ENCODE peak calls at places on chromosomes 13 and 19, in six cellular contexts. H is neural crest cell, Y is IMR-90, M is fibroblast of mammary gland, G is vagina, Z is fibroblast of pulmonary artery. E is an unnamed sample.

GRCh38 chr13:19633340-19634128 is at the start of gene MPHOSPH8:
- DNase-seq in H (peak), Y (peak), M (peak), G (peak), Z (peak), E (peak)

GRCh38 chr19:55255618-55256423 is 3.0 kb downstream of the PPP6R1 start:
- DNase-seq in H (no peak), Y (peak), M (peak), G (no peak), Z (peak), E (peak)

GRCh38 chr13:77222909-77223308 is 104.0 kb downstream of the MYCBP2 start:
- DNase-seq in H (no peak), Y (no peak), M (no peak), G (no peak), Z (no peak), E (no peak)

GRCh38 chr13:57629391-57629804 is 2.1 kb upstream of the PCDH17 start:
- DNase-seq in H (peak), Y (no peak), M (no peak), G (no peak), Z (peak), E (no peak)

GRCh38 chr19:3470500-3471128 is 9.7 kb downstream of the SMIM24 start:
- DNase-seq in H (no peak), Y (no peak), M (peak), G (no peak), Z (no peak), E (no peak)

GRCh38 chr13:76820759-76821158 is 65.4 kb downstream of the KCTD12 start:
- DNase-seq in H (no peak), Y (no peak), M (peak), G (no peak), Z (peak), E (no peak)

GRCh38 chr13:34657716-34658115 is 284.4 kb upstream of the NBEA start:
- DNase-seq in H (no peak), Y (peak), M (peak), G (no peak), Z (no peak), E (peak)

GRCh38 chr19:1247747-1248453 is 483 bp upstream of the MIDN start:
- DNase-seq in H (no peak), Y (peak), M (peak), G (no peak), Z (peak), E (peak)

GRCh38 chr19:15195987-15196682 is 4.7 kb downstream of the NOTCH3 start:
- DNase-seq in H (no peak), Y (no peak), M (no peak), G (no peak), Z (no peak), E (no peak)

GRCh38 chr13:83753912-83754624 is 128.2 kb downstream of the SLITRK1 start:
- DNase-seq in H (no peak), Y (peak), M (no peak), G (no peak), Z (no peak), E (peak)

GRCh38 chr19:51295382-51296126 is 15.9 kb upstream of the IGLON5 start:
- DNase-seq in H (no peak), Y (no peak), M (no peak), G (no peak), Z (no peak), E (no peak)

GRCh38 chr19:5250127-5250659 is 90.4 kb downstream of the PTPRS start:
- DNase-seq in H (no peak), Y (no peak), M (no peak), G (no peak), Z (no peak), E (no peak)

GRCh38 chr19:3987619-3988371 is 2.5 kb upstream of the EEF2 start:
- DNase-seq in H (peak), Y (peak), M (peak), G (no peak), Z (peak), E (peak)

GRCh38 chr13:43830481-43830873 is 43.7 kb upstream of the ENOX1 start:
- DNase-seq in H (no peak), Y (peak), M (peak), G (no peak), Z (peak), E (peak)

GRCh38 chr19:3494559-3494958 is 5.9 kb downstream of the DOHH start:
- DNase-seq in H (no peak), Y (no peak), M (no peak), G (no peak), Z (no peak), E (no peak)

DNA sequence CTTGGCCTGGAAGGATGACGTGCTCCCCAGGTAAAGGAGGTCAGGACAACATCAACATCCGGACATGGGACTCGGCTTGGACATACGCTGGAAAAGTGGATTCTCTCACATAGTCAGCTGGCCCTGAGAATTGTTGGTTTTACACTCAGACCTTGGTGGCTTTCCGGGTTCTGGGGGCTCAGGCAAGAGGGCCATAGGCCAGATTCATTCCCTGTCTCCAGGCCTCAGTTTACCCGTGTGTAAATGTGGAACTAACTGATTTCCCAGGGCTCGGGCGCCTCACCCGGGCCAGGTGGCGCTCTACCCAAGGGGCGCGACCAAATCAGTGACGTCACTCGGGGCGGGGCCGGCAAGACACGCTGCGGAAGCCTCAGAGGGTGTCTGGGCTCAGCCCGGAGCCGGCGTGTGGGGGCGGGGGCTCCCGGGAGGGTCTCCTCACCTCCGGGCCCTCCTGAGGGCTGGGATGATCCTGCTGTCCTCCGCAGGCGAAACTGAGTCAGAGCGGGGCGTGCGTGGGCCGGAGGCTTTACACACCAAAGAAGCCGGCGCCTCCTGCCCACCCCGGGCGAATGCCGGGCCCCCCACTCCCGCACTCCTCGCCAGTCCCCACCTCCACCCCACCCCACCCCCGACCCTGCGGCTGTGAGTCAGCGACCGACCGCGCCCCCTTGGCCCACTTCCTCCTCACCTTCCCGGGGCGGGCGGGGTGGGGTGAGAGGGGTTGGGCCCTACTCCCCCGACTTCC is 861 bp upstream of the VASP start:
- DNase-seq in H (peak), Y (peak), M (peak), G (no peak), Z (peak), E (peak)
- TF ChIP-seq CTCF in H (peak), Y (peak), M (peak), G (peak), Z (peak), E (peak)

DNA sequence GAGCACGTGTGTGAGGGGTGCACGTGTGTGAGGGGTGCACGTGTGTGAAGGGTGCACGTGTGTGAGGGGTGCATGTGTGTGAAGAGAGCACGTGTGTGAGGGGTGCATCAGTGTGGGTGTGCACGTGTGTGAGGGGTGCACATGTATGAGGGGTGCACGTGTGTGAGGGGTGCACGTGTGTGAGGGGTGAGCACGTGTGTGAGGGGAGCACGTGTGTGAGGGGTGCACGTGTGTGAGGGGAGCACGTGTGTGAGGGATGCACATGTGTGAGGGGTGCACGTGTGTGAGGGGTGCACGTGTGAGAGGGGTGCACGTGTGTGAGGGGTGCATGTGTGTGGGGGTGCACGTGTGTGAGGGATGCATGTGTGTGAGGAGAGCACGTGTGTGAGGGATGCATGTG is 15.7 kb downstream of the RASA3 start:
- DNase-seq in H (no peak), Y (no peak), M (no peak), G (no peak), Z (no peak), E (no peak)
- TF ChIP-seq CTCF in H (no peak), Y (no peak), M (no peak), G (no peak), Z (no peak), E (no peak)

GRCh38 chr19:10219678-10220077 is 11.5 kb downstream of the S1PR2 start:
- DNase-seq in H (no peak), Y (peak), M (peak), G (no peak), Z (peak), E (peak)
- TF ChIP-seq CTCF in H (peak), Y (peak), M (peak), G (no peak), Z (peak), E (peak)

GRCh38 chr19:13430790-13431582 is 75.3 kb downstream of the CACNA1A start:
- DNase-seq in H (peak), Y (peak), M (peak), G (no peak), Z (peak), E (peak)
- TF ChIP-seq CTCF in H (peak), Y (peak), M (peak), G (peak), Z (peak), E (peak)

GRCh38 chr13:91277013-91277676 is 70.3 kb upstream of the MIR17HG start:
- DNase-seq in H (no peak), Y (no peak), M (no peak), G (no peak), Z (no peak), E (no peak)
- TF ChIP-seq CTCF in H (no peak), Y (no peak), M (no peak), G (no peak), Z (no peak), E (no peak)

DNA sequence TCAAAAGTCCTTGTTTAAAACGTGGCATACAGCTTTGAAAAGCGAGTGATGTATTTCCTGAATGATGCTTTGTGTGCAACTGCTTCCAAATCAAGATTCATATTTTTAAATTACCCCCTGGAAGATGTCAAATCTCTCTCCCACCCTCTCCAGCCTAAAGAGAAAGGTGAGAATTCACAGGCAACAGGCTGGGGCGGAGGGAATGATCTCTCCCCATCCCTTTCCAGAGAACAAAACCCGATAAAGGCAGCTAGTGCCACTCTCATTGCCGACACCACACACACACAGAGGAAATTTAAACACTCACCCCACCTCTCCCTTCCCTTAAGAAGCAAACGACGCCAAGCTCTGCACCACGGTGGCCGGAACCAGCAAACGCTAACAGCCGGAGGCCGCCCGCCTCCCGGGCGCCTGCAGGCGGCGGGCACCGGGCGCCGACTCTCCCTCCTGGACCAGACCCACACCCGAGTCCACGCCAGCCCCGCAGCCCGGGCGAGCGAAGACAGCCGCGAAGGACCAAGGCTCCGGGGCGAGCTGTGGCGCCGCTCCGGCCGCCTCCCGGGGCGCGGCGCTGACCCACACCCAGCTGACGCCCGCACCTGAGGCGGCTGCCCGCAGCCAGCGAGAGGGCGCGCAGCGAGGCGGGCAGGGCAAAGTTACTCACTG is 485 bp downstream of the LNX2 start:
- DNase-seq in H (peak), Y (peak), M (peak), G (no peak), Z (peak), E (peak)
- TF ChIP-seq CTCF in H (peak), Y (peak), M (no peak), G (no peak), Z (peak), E (peak)

GRCh38 chr13:29524176-29524575 is 71.3 kb downstream of the SLC7A1 start:
- DNase-seq in H (no peak), Y (no peak), M (peak), G (no peak), Z (peak), E (no peak)

GRCh38 chr13:29520671-29521070 is 74.8 kb downstream of the SLC7A1 start:
- DNase-seq in H (no peak), Y (peak), M (peak), G (no peak), Z (peak), E (peak)

GRCh38 chr13:29523199-29523931 is 72.1 kb downstream of the SLC7A1 start:
- DNase-seq in H (no peak), Y (no peak), M (peak), G (no peak), Z (peak), E (peak)

GRCh38 chr13:29521336-29521735 is 74.2 kb downstream of the SLC7A1 start:
- DNase-seq in H (no peak), Y (no peak), M (no peak), G (no peak), Z (no peak), E (no peak)

GRCh38 chr13:29522044-29522685 is 73.3 kb downstream of the SLC7A1 start:
- DNase-seq in H (no peak), Y (peak), M (peak), G (no peak), Z (peak), E (peak)
- TF ChIP-seq CTCF in H (no peak), Y (no peak), M (no peak), G (no peak), Z (no peak), E (no peak)

GRCh38 chr19:45584332-45585157 is at the start of gene OPA3:
- DNase-seq in H (peak), Y (peak), M (peak), G (peak), Z (peak), E (peak)
- TF ChIP-seq CTCF in H (peak), Y (no peak), M (no peak), G (no peak), Z (no peak), E (no peak)